ENCODE peak calls at places on chromosome 10, in seven cellular contexts. C is vagina; M is activated T-cell treated with anti-CD3 and anti-CD28 coated beads for 1 hour; D is stimulated activated CD8-positive, alpha-beta memory T cell treated with anti-CD3 and anti-CD28 coated beads, Interleukin-12 subunit alpha, Interleukin-12 subunit beta, amount 100 ng/mL, for 4 hours; F is AG04450; S is amygdala; K is PC-3. Z is an unnamed sample.

GRCh38 chr10:34813626-34814227 is 1.4 kb downstream of the PARD3 start:
- DNase-seq in K (peak), D (no peak), F (no peak), C (no peak), S (no peak), M (no peak), Z (no peak)

GRCh38 chr10:34537629-34538231 is 277.4 kb downstream of the PARD3 start:
- DNase-seq in C (no peak), K (no peak), F (no peak), M (no peak), S (no peak), D (no peak), Z (no peak)

GRCh38 chr10:17066000-17066399 is 63.6 kb downstream of the CUBN start:
- DNase-seq in M (no peak), S (no peak), C (no peak), D (no peak), K (no peak), F (no peak), Z (no peak)

GRCh38 chr10:49552277-49552676 is 13.4 kb upstream of the ERCC6 start:
- DNase-seq in F (no peak), D (no peak), S (no peak), M (no peak), C (no peak), K (peak), Z (peak)

GRCh38 chr10:95260397-95260881 is 30.4 kb downstream of the PDLIM1 start:
- DNase-seq in S (no peak), F (no peak), M (no peak), K (peak), D (no peak), C (peak), Z (peak)

GRCh38 chr10:11488126-11488525 is 123.3 kb downstream of the USP6NL start:
- DNase-seq in K (no peak), D (no peak), S (no peak), C (no peak), M (no peak), F (no peak), Z (no peak)

GRCh38 chr10:75034131-75034512 is 77.3 kb upstream of the SAMD8 start:
- DNase-seq in D (no peak), S (no peak), K (peak), F (no peak), C (no peak), M (no peak), Z (no peak)

GRCh38 chr10:79979973-79980687 is 31.2 kb upstream of the SFTPD start:
- DNase-seq in M (no peak), F (no peak), D (no peak), S (no peak), K (no peak), C (no peak), Z (no peak)

GRCh38 chr10:35336921-35337741 is 822 bp downstream of the CCNY start:
- DNase-seq in D (peak), S (peak), C (no peak), K (peak), M (peak), F (no peak), Z (no peak)

GRCh38 chr10:124062390-124062789 is 31.0 kb downstream of the CHST15 start:
- DNase-seq in S (no peak), D (no peak), K (no peak), F (no peak), M (no peak), C (no peak), Z (no peak)

GRCh38 chr10:77836299-77836820 is 90.2 kb downstream of the DLG5 start:
- DNase-seq in K (peak), M (peak), S (peak), C (no peak), D (peak), F (no peak), Z (no peak)

GRCh38 chr10:61786728-61787127 is 114.8 kb upstream of the ARID5B start:
- DNase-seq in C (no peak), S (no peak), D (no peak), M (no peak), F (no peak), K (peak), Z (peak)

GRCh38 chr10:48456808-48457761 is 147.8 kb downstream of the ARHGAP22 start:
- DNase-seq in M (no peak), F (no peak), C (peak), S (no peak), K (no peak), D (no peak), Z (no peak)

GRCh38 chr10:126734957-126735356 is 64.5 kb upstream of the C10orf90 start:
- DNase-seq in S (no peak), F (no peak), D (no peak), C (no peak), K (no peak), M (no peak), Z (no peak)

GRCh38 chr10:3482200-3482993 is 302.6 kb downstream of the KLF6 start:
- DNase-seq in D (no peak), C (peak), M (no peak), S (no peak), K (peak), F (peak), Z (peak)

GRCh38 chr10:74825033-74825370 is 1.4 kb upstream of the KAT6B start:
- DNase-seq in C (peak), D (peak), M (no peak), K (no peak), S (peak), F (no peak), Z (no peak)

GRCh38 chr10:79052311-79053080 is 16.3 kb upstream of the ZMIZ1 start:
- DNase-seq in K (peak), S (no peak), C (no peak), F (no peak), D (no peak), M (no peak), Z (no peak)

GRCh38 chr10:8036521-8037198 is 17.8 kb upstream of the GATA3 start:
- DNase-seq in C (no peak), S (no peak), K (no peak), M (no peak), D (no peak), F (no peak), Z (no peak)

GRCh38 chr10:69938541-69938991 is 114.1 kb upstream of the MACROH2A2 start:
- DNase-seq in M (no peak), S (no peak), D (no peak), K (no peak), F (no peak), C (no peak), Z (no peak)

GRCh38 chr10:103500481-103500880 is 7.0 kb downstream of the NEURL1 start:
- DNase-seq in M (no peak), K (no peak), S (no peak), F (no peak), C (no peak), D (no peak), Z (no peak)

GRCh38 chr10:12568391-12568790 is 219.0 kb downstream of the CAMK1D start:
- DNase-seq in F (no peak), S (no peak), K (no peak), D (no peak), C (no peak), M (no peak), Z (no peak)

GRCh38 chr10:118823256-118823907 is 68.6 kb upstream of the CACUL1 start:
- DNase-seq in D (no peak), K (no peak), C (no peak), S (no peak), M (no peak), F (no peak), Z (no peak)